ENCODE peak calls at places on chromosomes 4 and X, in eight cellular contexts. One of them, this sample, is unnamed.

GRCh38 chr4:76744253-76744921 is 153.6 kb downstream of the SOWAHB start:
- DNase-seq in fibroblast of lung: peak; percentile 36
- DNase-seq in foreskin keratinocyte: no peak
- DNase-seq in spleen: no peak
- DNase-seq in GM23248: peak; percentile 78
- DNase-seq in tibial nerve: no peak
- DNase-seq in substantia nigra: no peak
- DNase-seq in CD4-positive, alpha-beta T cell: no peak
- DNase-seq in this sample: no peak

GRCh38 chrX:21711126-21711847 is 46.6 kb downstream of the SMPX start:
- DNase-seq in tibial nerve: no peak
- DNase-seq in substantia nigra: no peak
- DNase-seq in CD4-positive, alpha-beta T cell: no peak
- DNase-seq in spleen: no peak
- DNase-seq in fibroblast of lung: no peak
- DNase-seq in GM23248: peak; percentile 20
- DNase-seq in foreskin keratinocyte: no peak
- DNase-seq in this sample: no peak

GRCh38 chr4:38723726-38724506 is 58.9 kb downstream of the TLR10 start:
- DNase-seq in fibroblast of lung: no peak
- DNase-seq in spleen: no peak
- DNase-seq in foreskin keratinocyte: no peak
- DNase-seq in substantia nigra: no peak
- DNase-seq in tibial nerve: no peak
- DNase-seq in CD4-positive, alpha-beta T cell: no peak
- DNase-seq in GM23248: peak; percentile 13
- DNase-seq in this sample: no peak

GRCh38 chrX:111881715-111882114 is 5.7 kb downstream of the TRPC5OS start:
- DNase-seq in CD4-positive, alpha-beta T cell: no peak
- DNase-seq in foreskin keratinocyte: no peak
- DNase-seq in tibial nerve: no peak
- DNase-seq in spleen: no peak
- DNase-seq in fibroblast of lung: no peak
- DNase-seq in substantia nigra: no peak
- DNase-seq in GM23248: no peak
- DNase-seq in this sample: no peak

GRCh38 chr4:68963389-68963788 is 11.8 kb upstream of the UGT2A3 start:
- DNase-seq in foreskin keratinocyte: peak; percentile 11
- DNase-seq in CD4-positive, alpha-beta T cell: no peak
- DNase-seq in spleen: no peak
- DNase-seq in substantia nigra: no peak
- DNase-seq in GM23248: no peak
- DNase-seq in tibial nerve: no peak
- DNase-seq in fibroblast of lung: no peak
- DNase-seq in this sample: no peak

GRCh38 chr4:165325732-165326512 is 1.5 kb upstream of the MSMO1 start:
- DNase-seq in GM23248: peak; percentile 72
- DNase-seq in fibroblast of lung: peak; percentile 80
- DNase-seq in substantia nigra: no peak
- DNase-seq in spleen: no peak
- DNase-seq in CD4-positive, alpha-beta T cell: no peak
- DNase-seq in foreskin keratinocyte: peak; percentile 89
- DNase-seq in tibial nerve: no peak
- DNase-seq in this sample: peak; percentile 64

GRCh38 chr4:100988876-100989275 is 358.4 kb downstream of the PPP3CA start:
- DNase-seq in tibial nerve: no peak
- DNase-seq in foreskin keratinocyte: no peak
- DNase-seq in substantia nigra: no peak
- DNase-seq in CD4-positive, alpha-beta T cell: no peak
- DNase-seq in fibroblast of lung: no peak
- DNase-seq in spleen: no peak
- DNase-seq in GM23248: no peak
- DNase-seq in this sample: no peak

GRCh38 chr4:111937368-111937767 is 207.9 kb upstream of the FAM241A start:
- DNase-seq in tibial nerve: no peak
- DNase-seq in GM23248: peak; percentile 73
- DNase-seq in spleen: no peak
- DNase-seq in fibroblast of lung: peak; percentile 28
- DNase-seq in foreskin keratinocyte: no peak
- DNase-seq in substantia nigra: no peak
- DNase-seq in CD4-positive, alpha-beta T cell: no peak
- DNase-seq in this sample: no peak

GRCh38 chrX:79140731-79141130 is 3.8 kb upstream of the GPR174 start:
- DNase-seq in tibial nerve: no peak
- DNase-seq in foreskin keratinocyte: no peak
- DNase-seq in fibroblast of lung: no peak
- DNase-seq in GM23248: no peak
- DNase-seq in CD4-positive, alpha-beta T cell: no peak
- DNase-seq in spleen: no peak
- DNase-seq in substantia nigra: no peak
- DNase-seq in this sample: no peak

GRCh38 chrX:146264763-146265375 is 447.2 kb downstream of the SLITRK2 start:
- DNase-seq in CD4-positive, alpha-beta T cell: no peak
- DNase-seq in foreskin keratinocyte: no peak
- DNase-seq in substantia nigra: no peak
- DNase-seq in tibial nerve: no peak
- DNase-seq in fibroblast of lung: no peak
- DNase-seq in spleen: no peak
- DNase-seq in GM23248: no peak
- DNase-seq in this sample: no peak

GRCh38 chrX:136147320-136147901 is at the start of gene FHL1:
- DNase-seq in fibroblast of lung: peak; percentile 39
- DNase-seq in foreskin keratinocyte: no peak
- DNase-seq in spleen: peak; percentile 86
- DNase-seq in substantia nigra: no peak
- DNase-seq in CD4-positive, alpha-beta T cell: peak; percentile 34
- DNase-seq in tibial nerve: peak; percentile 25
- DNase-seq in GM23248: peak; percentile 49
- DNase-seq in this sample: no peak

GRCh38 chrX:134095366-134095765 is 110.0 kb upstream of the GPC3 start:
- DNase-seq in foreskin keratinocyte: no peak
- DNase-seq in tibial nerve: no peak
- DNase-seq in CD4-positive, alpha-beta T cell: no peak
- DNase-seq in fibroblast of lung: no peak
- DNase-seq in GM23248: no peak
- DNase-seq in spleen: no peak
- DNase-seq in substantia nigra: no peak
- DNase-seq in this sample: no peak

GRCh38 chr4:87853108-87853507 is 20.3 kb downstream of the MEPE start:
- DNase-seq in GM23248: peak; percentile 64
- DNase-seq in substantia nigra: no peak
- DNase-seq in foreskin keratinocyte: no peak
- DNase-seq in tibial nerve: peak; percentile 34
- DNase-seq in fibroblast of lung: peak; percentile 75
- DNase-seq in spleen: no peak
- DNase-seq in CD4-positive, alpha-beta T cell: no peak
- DNase-seq in this sample: no peak

GRCh38 chrX:51803833-51804232 is 60.6 kb downstream of the GSPT2 start:
- DNase-seq in CD4-positive, alpha-beta T cell: no peak
- DNase-seq in tibial nerve: no peak
- DNase-seq in substantia nigra: no peak
- DNase-seq in spleen: no peak
- DNase-seq in fibroblast of lung: peak; percentile 31
- DNase-seq in foreskin keratinocyte: no peak
- DNase-seq in GM23248: no peak
- DNase-seq in this sample: no peak

GRCh38 chr4:123709336-123709735 is 312.7 kb downstream of the SPRY1 start:
- DNase-seq in foreskin keratinocyte: no peak
- DNase-seq in fibroblast of lung: no peak
- DNase-seq in spleen: no peak
- DNase-seq in CD4-positive, alpha-beta T cell: no peak
- DNase-seq in tibial nerve: no peak
- DNase-seq in GM23248: peak; percentile 8
- DNase-seq in substantia nigra: no peak
- DNase-seq in this sample: no peak

DNA sequence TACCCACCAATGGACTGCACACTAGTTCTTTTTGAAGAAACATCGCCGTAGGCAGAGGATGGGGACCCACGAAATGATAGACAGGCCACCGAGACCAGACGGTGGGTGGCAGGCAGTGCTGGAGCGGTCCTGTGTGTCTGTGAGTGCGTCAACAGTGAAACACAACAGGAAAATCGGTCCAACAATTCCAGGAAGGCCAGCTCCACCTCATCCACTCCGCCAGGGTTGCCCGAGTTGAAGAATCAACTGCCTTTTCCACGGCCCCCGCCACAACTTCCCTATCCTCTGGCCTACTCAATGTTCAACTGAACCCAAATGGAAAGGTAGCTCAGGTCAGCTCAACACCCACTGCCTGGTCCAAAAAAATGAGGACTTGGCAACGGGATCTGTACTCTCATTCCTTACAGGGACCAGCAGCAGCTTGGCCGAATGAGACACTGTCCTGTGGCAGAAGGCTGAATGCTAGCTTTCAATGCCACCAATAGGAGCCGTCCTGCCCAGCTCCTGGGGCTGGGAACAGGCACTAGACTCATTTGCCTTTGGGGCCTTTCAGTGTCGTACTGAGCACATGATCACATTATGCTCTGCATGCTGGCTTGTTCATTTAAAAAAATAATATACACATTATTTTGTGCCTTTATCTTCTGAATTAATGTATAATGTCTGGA is 43.5 kb downstream of the MID1 start:
- DNase-seq in spleen: no peak
- DNase-seq in fibroblast of lung: no peak
- DNase-seq in substantia nigra: no peak
- DNase-seq in GM23248: no peak
- DNase-seq in tibial nerve: no peak
- DNase-seq in foreskin keratinocyte: no peak
- DNase-seq in CD4-positive, alpha-beta T cell: no peak
- DNase-seq in this sample: no peak
- H3K27ac ChIP-seq in spleen: no peak overlapping the region
- H3K27ac ChIP-seq in fibroblast of lung: no peak overlapping the region
- H3K27ac ChIP-seq in substantia nigra: no peak overlapping the region
- H3K27ac ChIP-seq in GM23248: no peak overlapping the region
- H3K27ac ChIP-seq in tibial nerve: peak overlapping the region; percentile 69
- H3K27ac ChIP-seq in foreskin keratinocyte: peak overlapping the region; percentile 92
- H3K27ac ChIP-seq in CD4-positive, alpha-beta T cell: no peak overlapping the region
- H3K27ac ChIP-seq in this sample: peak overlapping the region; percentile 84

DNA sequence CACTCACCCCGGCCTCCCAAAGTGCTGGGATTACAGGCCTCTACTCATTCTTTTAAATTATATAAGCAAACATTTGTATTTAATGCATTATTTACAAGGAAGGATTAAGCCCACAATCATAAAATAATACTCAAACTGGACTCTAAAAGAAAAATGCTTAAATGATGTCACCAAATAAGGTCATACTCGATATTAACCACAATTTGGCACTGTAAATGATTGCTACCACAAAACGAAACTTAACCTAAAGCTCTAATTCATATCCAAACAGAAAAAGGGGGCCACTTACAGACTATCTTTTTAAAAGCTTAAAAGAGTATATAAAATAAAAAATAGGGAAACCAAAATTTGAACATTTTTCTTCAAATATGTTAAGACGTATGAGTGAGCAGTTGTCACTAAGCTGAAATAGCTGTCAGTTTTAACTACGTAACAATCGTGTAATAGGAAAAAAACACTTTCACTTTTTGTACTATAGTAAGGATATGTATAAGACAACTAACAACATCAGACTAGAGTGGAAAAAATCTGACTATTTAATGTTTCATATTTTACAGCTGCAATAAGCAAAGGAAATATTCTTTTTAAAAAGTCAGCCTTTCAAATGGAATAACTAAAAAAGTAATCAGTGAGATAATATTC is 108.2 kb upstream of the GPR34 start:
- DNase-seq in fibroblast of lung: no peak
- DNase-seq in GM23248: no peak
- DNase-seq in CD4-positive, alpha-beta T cell: no peak
- DNase-seq in substantia nigra: no peak
- DNase-seq in foreskin keratinocyte: no peak
- DNase-seq in spleen: no peak
- DNase-seq in tibial nerve: no peak
- DNase-seq in this sample: no peak
- H3K27ac ChIP-seq in fibroblast of lung: no peak overlapping the region
- H3K27ac ChIP-seq in GM23248: no peak overlapping the region
- H3K27ac ChIP-seq in CD4-positive, alpha-beta T cell: no peak overlapping the region
- H3K27ac ChIP-seq in substantia nigra: no peak overlapping the region
- H3K27ac ChIP-seq in foreskin keratinocyte: no peak overlapping the region
- H3K27ac ChIP-seq in spleen: no peak overlapping the region
- H3K27ac ChIP-seq in tibial nerve: no peak overlapping the region
- H3K27ac ChIP-seq in this sample: no peak overlapping the region

DNA sequence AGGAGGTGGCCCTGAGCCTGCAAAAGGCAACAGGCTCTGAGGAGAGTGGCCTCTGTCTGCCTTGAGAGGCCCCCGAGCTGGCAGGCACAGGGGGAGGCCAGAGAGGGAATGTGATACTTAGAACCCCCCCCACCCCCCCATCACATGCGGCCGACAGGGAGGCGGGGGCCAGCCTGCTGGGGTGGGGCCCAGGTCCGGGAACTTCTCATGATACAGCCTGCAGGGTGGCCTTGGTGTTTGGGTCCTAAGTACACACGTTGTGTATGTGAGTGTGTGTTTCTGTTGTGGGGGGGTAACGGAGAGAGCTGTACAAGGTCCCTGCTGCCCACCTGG is 19.7 kb downstream of the SH3BP2 start:
- DNase-seq in foreskin keratinocyte: no peak
- DNase-seq in GM23248: peak; percentile 21
- DNase-seq in substantia nigra: no peak
- DNase-seq in tibial nerve: no peak
- DNase-seq in CD4-positive, alpha-beta T cell: no peak
- DNase-seq in fibroblast of lung: no peak
- DNase-seq in spleen: no peak
- DNase-seq in this sample: no peak
- H3K27ac ChIP-seq in foreskin keratinocyte: no peak overlapping the region
- H3K27ac ChIP-seq in GM23248: peak overlapping the region; percentile 16
- H3K27ac ChIP-seq in substantia nigra: peak overlapping the region; percentile 52
- H3K27ac ChIP-seq in tibial nerve: peak overlapping the region; percentile 79
- H3K27ac ChIP-seq in CD4-positive, alpha-beta T cell: peak overlapping the region; percentile 80
- H3K27ac ChIP-seq in fibroblast of lung: peak overlapping the region; percentile 44
- H3K27ac ChIP-seq in spleen: peak overlapping the region; percentile 84
- H3K27ac ChIP-seq in this sample: no peak overlapping the region

GRCh38 chr4:1399508-1400190 is 6.6 kb downstream of the NKX1-1 start:
- DNase-seq in CD4-positive, alpha-beta T cell: no peak
- DNase-seq in tibial nerve: no peak
- DNase-seq in fibroblast of lung: no peak
- DNase-seq in substantia nigra: no peak
- DNase-seq in GM23248: no peak
- DNase-seq in spleen: no peak
- DNase-seq in foreskin keratinocyte: no peak
- DNase-seq in this sample: no peak

GRCh38 chr4:1401409-1402020 is 4.7 kb downstream of the NKX1-1 start:
- DNase-seq in substantia nigra: no peak
- DNase-seq in fibroblast of lung: no peak
- DNase-seq in CD4-positive, alpha-beta T cell: no peak
- DNase-seq in spleen: peak; percentile 59
- DNase-seq in GM23248: no peak
- DNase-seq in tibial nerve: no peak
- DNase-seq in foreskin keratinocyte: no peak
- DNase-seq in this sample: no peak

GRCh38 chr4:1400191-1400805 is 5.9 kb downstream of the NKX1-1 start:
- DNase-seq in tibial nerve: no peak
- DNase-seq in foreskin keratinocyte: no peak
- DNase-seq in spleen: no peak
- DNase-seq in fibroblast of lung: no peak
- DNase-seq in substantia nigra: no peak
- DNase-seq in GM23248: no peak
- DNase-seq in CD4-positive, alpha-beta T cell: no peak
- DNase-seq in this sample: no peak

GRCh38 chr4:1402021-1402515 is 4.2 kb downstream of the NKX1-1 start:
- DNase-seq in GM23248: no peak
- DNase-seq in substantia nigra: no peak
- DNase-seq in CD4-positive, alpha-beta T cell: no peak
- DNase-seq in fibroblast of lung: no peak
- DNase-seq in foreskin keratinocyte: no peak
- DNase-seq in spleen: peak; percentile 64
- DNase-seq in tibial nerve: no peak
- DNase-seq in this sample: no peak

GRCh38 chr4:1400861-1401408 is 5.3 kb downstream of the NKX1-1 start:
- DNase-seq in tibial nerve: no peak
- DNase-seq in GM23248: no peak
- DNase-seq in substantia nigra: no peak
- DNase-seq in spleen: no peak
- DNase-seq in foreskin keratinocyte: no peak
- DNase-seq in CD4-positive, alpha-beta T cell: no peak
- DNase-seq in fibroblast of lung: no peak
- DNase-seq in this sample: no peak
- H3K27ac ChIP-seq in tibial nerve: no peak overlapping the region
- H3K27ac ChIP-seq in GM23248: no peak overlapping the region
- H3K27ac ChIP-seq in substantia nigra: no peak overlapping the region
- H3K27ac ChIP-seq in spleen: no peak overlapping the region
- H3K27ac ChIP-seq in foreskin keratinocyte: no peak overlapping the region
- H3K27ac ChIP-seq in CD4-positive, alpha-beta T cell: no peak overlapping the region
- H3K27ac ChIP-seq in fibroblast of lung: no peak overlapping the region
- H3K27ac ChIP-seq in this sample: no peak overlapping the region